ENCODE peak calls at places on chromosomes 16 and 17, in seven cellular contexts. S, V, X, F, P, W and N are unnamed samples.

GRCh38 chr17:6753565-6753964 is 2.3 kb upstream of the XAF1 start:
- DNase-seq in V (no peak), F (no peak), P (no peak), W (no peak), S (no peak), X (no peak), N (no peak)

GRCh38 chr17:64747938-64748540 is 85.9 kb upstream of the SMURF2 start:
- DNase-seq in F (no peak), X (no peak), P (no peak), V (no peak), W (no peak), S (no peak), N (no peak)

GRCh38 chr17:6853764-6854442 is 22.4 kb upstream of the TEKT1 start:
- DNase-seq in W (peak), S (peak), X (no peak), F (peak), P (no peak), V (no peak), N (no peak)

GRCh38 chr17:79801156-79802038 is 4.5 kb upstream of the CBX8 start:
- DNase-seq in P (no peak), X (no peak), F (no peak), S (no peak), V (no peak), W (peak), N (no peak)

GRCh38 chr17:79779661-79780365 is 1.9 kb downstream of the CBX2 start:
- DNase-seq in X (no peak), W (no peak), S (no peak), F (no peak), V (no peak), P (no peak), N (no peak)

GRCh38 chr17:83119987-83120864 is 40.8 kb downstream of the METRNL start:
- DNase-seq in X (no peak), V (no peak), W (no peak), F (no peak), S (no peak), P (peak), N (no peak)

GRCh38 chr16:3465911-3466584 is 22.6 kb downstream of the NAA60 start:
- DNase-seq in S (no peak), F (no peak), W (no peak), P (no peak), V (no peak), X (no peak), N (no peak)

GRCh38 chr17:39166437-39167335 is 725 bp upstream of the ARL5C start:
- DNase-seq in X (no peak), F (no peak), W (no peak), S (no peak), P (no peak), V (no peak), N (no peak)

GRCh38 chr17:49913226-49914095 is 55.5 kb upstream of the DLX4 start:
- DNase-seq in V (no peak), W (peak), X (peak), P (no peak), S (no peak), F (no peak), N (no peak)

GRCh38 chr17:33664116-33664840 is 371.2 kb upstream of the ASIC2 start:
- DNase-seq in W (no peak), S (no peak), V (no peak), X (no peak), P (no peak), F (no peak), N (no peak)

DNA sequence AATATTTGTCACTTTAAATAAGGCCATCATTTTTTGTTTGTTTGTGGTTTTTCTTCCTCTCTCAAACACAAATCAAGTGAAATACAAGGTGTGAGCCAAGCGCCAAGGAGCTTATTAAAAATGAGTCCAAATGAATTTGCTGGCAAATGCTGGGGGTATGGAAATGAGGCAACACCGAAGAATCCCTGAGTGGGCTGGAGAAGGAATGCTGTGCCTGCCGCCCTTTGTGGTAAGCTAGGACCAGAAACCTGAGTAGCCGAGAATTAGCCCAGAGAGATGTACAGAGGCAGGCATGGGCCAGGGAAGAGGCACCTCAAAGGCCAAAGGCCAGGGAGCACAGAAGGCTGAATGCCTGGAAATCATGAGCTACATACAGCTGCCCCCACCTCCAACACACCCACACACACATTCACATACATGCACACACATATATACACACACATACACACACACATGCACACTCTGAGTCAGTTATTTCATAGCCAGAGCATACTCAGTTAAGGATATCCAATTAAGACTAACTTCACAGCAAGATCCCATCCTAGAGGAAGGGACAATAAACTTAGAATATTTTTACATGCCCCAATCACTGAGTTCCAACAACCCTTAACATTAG is 266.1 kb upstream of the DYNLRB2 start:
- DNase-seq in F (no peak), S (no peak), V (no peak), X (no peak), W (no peak), P (no peak), N (no peak)
- H3K27ac ChIP-seq in F (no peak), S (no peak), V (no peak), X (no peak), W (no peak), P (no peak), N (no peak)

GRCh38 chr17:36198831-36199465 is 2.4 kb upstream of the CCL3L1 start:
- DNase-seq in S (no peak), P (no peak), X (no peak), F (no peak), W (no peak), V (no peak), N (no peak)
- TF ChIP-seq SIN3A in S (no peak), P (no peak), X (no peak), F (no peak), W (no peak), V (no peak), N (no peak)

DNA sequence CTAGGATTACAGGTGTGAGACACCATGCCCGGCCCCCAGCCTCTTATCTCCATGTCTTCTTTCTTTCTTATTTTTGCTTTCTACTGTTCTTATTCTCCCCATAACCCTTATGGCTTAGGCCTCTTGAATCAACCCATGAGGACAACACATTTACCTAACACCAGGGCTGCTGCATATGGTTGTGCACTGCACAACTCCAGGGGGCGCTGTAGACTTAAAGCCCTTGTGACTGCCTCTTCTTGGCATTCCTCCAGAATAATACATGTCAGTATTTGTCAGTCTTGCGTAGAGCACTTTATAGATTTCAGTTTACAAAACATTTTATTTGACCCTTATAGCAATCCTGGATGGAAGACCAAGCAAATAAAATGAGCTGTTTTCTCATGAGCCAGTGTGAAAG is 225.0 kb upstream of the SALL1 start:
- DNase-seq in P (no peak), X (peak), F (no peak), S (no peak), V (no peak), W (no peak), N (no peak)
- TF ChIP-seq CTCF in P (no peak), X (no peak), F (peak), S (no peak), V (peak), W (peak), N (peak)

GRCh38 chr17:46741122-46741725 is 77.3 kb downstream of the WNT3 start:
- DNase-seq in W (no peak), X (no peak), V (no peak), S (no peak), F (no peak), P (no peak), N (no peak)

GRCh38 chr17:46738544-46738943 is 79.9 kb downstream of the WNT3 start:
- DNase-seq in V (no peak), F (no peak), X (no peak), W (no peak), P (no peak), S (no peak), N (no peak)

GRCh38 chr17:46739982-46740381 is 78.5 kb downstream of the WNT3 start:
- DNase-seq in X (no peak), W (no peak), F (no peak), S (no peak), P (no peak), V (no peak), N (no peak)

GRCh38 chr17:46744441-46744840 is 74.1 kb downstream of the WNT3 start:
- DNase-seq in S (no peak), F (no peak), W (no peak), X (no peak), P (no peak), V (no peak), N (no peak)

DNA sequence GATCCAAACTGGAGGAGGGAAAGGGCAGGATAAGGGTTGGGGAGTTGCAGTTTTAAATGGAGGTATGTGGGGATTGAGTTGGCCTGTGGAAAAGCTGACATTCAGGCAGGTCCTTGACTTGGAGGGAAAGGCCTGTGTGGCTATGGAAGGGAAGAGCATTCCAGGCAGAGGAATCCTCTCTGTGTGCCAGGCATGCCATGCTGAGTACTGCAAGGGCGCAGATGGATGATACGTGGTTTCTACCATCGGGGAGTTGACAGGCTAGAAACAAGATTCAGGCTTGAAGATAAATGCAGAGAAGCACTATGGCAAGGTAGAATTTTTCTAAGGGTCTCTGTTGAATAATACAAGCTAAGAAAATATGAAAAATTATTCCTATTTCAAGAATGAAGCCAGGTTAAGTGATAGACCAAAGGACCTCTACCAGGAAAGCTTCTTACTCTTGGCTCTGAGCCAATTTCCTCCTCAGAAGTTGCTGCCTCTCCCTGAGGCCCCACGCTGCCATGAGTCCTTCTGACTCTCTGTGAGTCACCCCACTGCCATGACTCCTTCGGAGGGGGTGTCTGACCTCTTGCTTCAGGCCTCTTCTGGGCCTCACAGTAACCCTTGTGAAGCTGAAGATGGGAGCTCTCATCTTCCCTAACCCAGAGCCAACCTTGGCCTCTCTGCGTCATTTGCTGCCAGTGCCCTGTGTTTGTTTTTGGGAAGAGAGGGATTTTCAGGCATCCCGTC is 75.8 kb downstream of the WNT3 start:
- DNase-seq in W (peak), X (peak), S (no peak), V (no peak), P (no peak), F (no peak), N (peak)
- H3K27ac ChIP-seq in W (no peak), X (peak), S (no peak), V (peak), P (no peak), F (no peak), N (no peak)

GRCh38 chr17:323181-323580 is 29.4 kb downstream of the RPH3AL start:
- DNase-seq in P (no peak), F (no peak), S (no peak), W (no peak), X (no peak), V (no peak), N (no peak)

GRCh38 chr17:323721-324139 is 28.9 kb downstream of the RPH3AL start:
- DNase-seq in F (no peak), S (no peak), X (no peak), V (no peak), P (no peak), W (no peak), N (no peak)

GRCh38 chr17:322006-322780 is 30.4 kb downstream of the RPH3AL start:
- DNase-seq in P (no peak), F (no peak), X (no peak), W (no peak), S (no peak), V (no peak), N (no peak)

GRCh38 chr17:325270-325976 is 27.2 kb downstream of the RPH3AL start:
- DNase-seq in P (no peak), F (no peak), X (no peak), W (no peak), S (no peak), V (no peak), N (no peak)

GRCh38 chr17:324151-324571 is 28.4 kb downstream of the RPH3AL start:
- DNase-seq in W (no peak), X (no peak), F (no peak), V (no peak), S (no peak), P (no peak), N (no peak)
- TF ChIP-seq SIN3A in W (no peak), X (no peak), F (no peak), V (no peak), S (no peak), P (no peak), N (no peak)

GRCh38 chr16:85978976-85979375 is 80.0 kb downstream of the IRF8 start:
- DNase-seq in V (no peak), S (no peak), X (no peak), F (no peak), P (no peak), W (no peak), N (no peak)

GRCh38 chr16:85981826-85982562 is 83.0 kb downstream of the IRF8 start:
- DNase-seq in W (no peak), P (no peak), V (no peak), X (no peak), S (no peak), F (no peak), N (no peak)

GRCh38 chr16:85980686-85981085 is 81.7 kb downstream of the IRF8 start:
- DNase-seq in P (no peak), S (no peak), X (no peak), W (no peak), V (no peak), F (no peak), N (no peak)

GRCh38 chr16:85978291-85978775 is 79.4 kb downstream of the IRF8 start:
- DNase-seq in S (no peak), X (no peak), P (no peak), V (no peak), F (no peak), W (no peak), N (no peak)

GRCh38 chr16:85979605-85980004 is 80.6 kb downstream of the IRF8 start:
- DNase-seq in X (peak), P (no peak), S (no peak), V (no peak), W (no peak), F (no peak), N (no peak)
- TF ChIP-seq CTCF in X (no peak), P (peak), S (no peak), V (no peak), W (no peak), F (no peak), N (no peak)